ENCODE peak calls at places on chromosomes 11 and 22, in nine cellular contexts. U is A549, R is mesendoderm, X is GM23248, T is endothelial cell of umbilical vein, N is IMR-90, A is H9, V is DND-41, K is GM23338. Q is an unnamed sample.
A peak's percentile ranks its signal among the peaks of the same experiment; 100 is the strongest.

GRCh38 chr11:1140642-1141490 is 16.9 kb upstream of the MUC5AC start:
- DNase-seq in N (no peak), R (no peak), U (no peak), K (no peak), X (no peak), V (no peak), A (no peak), T (no peak), Q (no peak)

GRCh38 chr11:2793781-2794418 is 91.7 kb downstream of the CDKN1C start:
- DNase-seq in U (no peak), T (no peak), R (no peak), X (no peak), V (no peak), K (no peak), N (no peak), A (no peak), Q (no peak)

GRCh38 chr11:119863811-119864601 is 135.0 kb upstream of the NECTIN1 start:
- DNase-seq in N (no peak), T (no peak), V (no peak), X (no peak), A (peak; percentile 55), U (no peak), R (no peak), K (peak; percentile 49), Q (no peak)

GRCh38 chr11:13999704-14000103 is 37.2 kb downstream of the SPON1 start:
- DNase-seq in X (no peak), N (no peak), K (no peak), R (no peak), U (no peak), V (no peak), A (no peak), T (no peak), Q (no peak)

GRCh38 chr11:11073996-11074395 is 216.1 kb upstream of the ZBED5 start:
- DNase-seq in R (no peak), T (no peak), U (no peak), X (no peak), V (no peak), K (no peak), N (no peak), A (no peak), Q (no peak)

GRCh38 chr22:26667140-26667539 is 9.8 kb downstream of the MIAT start:
- DNase-seq in U (no peak), X (no peak), A (no peak), R (no peak), T (no peak), N (no peak), V (no peak), K (no peak), Q (no peak)

GRCh38 chr11:79018371-79018849 is 422.4 kb downstream of the TENM4 start:
- DNase-seq in V (no peak), X (peak; percentile 80), U (no peak), K (no peak), R (peak; percentile 93), A (no peak), N (peak; percentile 97), T (peak; percentile 97), Q (no peak)

GRCh38 chr22:31650391-31650790 is 11.6 kb downstream of the PISD start:
- DNase-seq in T (no peak), R (peak; percentile 56), A (no peak), N (peak; percentile 89), V (no peak), U (no peak), K (peak; percentile 23), X (peak; percentile 87), Q (no peak)

GRCh38 chr11:899724-900123 is 10.9 kb downstream of the CHID1 start:
- DNase-seq in R (no peak), A (no peak), N (no peak), U (no peak), V (no peak), K (no peak), T (no peak), X (no peak), Q (no peak)

GRCh38 chr11:115817844-115818565 is 313.8 kb upstream of the CADM1 start:
- DNase-seq in K (peak; percentile 14), N (no peak), V (no peak), U (no peak), R (no peak), A (no peak), X (no peak), T (no peak), Q (no peak)

GRCh38 chr22:31829505-31829904 is 75.7 kb downstream of the DEPDC5 start:
- DNase-seq in R (no peak), V (no peak), T (peak; percentile 73), X (peak; percentile 96), N (peak; percentile 97), A (no peak), K (no peak), U (peak; percentile 81), Q (peak; percentile 89)

GRCh38 chr11:38543951-38544350 is 1945.9 kb upstream of the RAG2 start:
- DNase-seq in N (no peak), V (no peak), R (no peak), T (no peak), A (no peak), U (no peak), X (no peak), K (no peak), Q (no peak)

GRCh38 chr22:31240011-31240410 is 27.9 kb downstream of the LIMK2 start:
- DNase-seq in N (peak; percentile 63), A (no peak), X (peak; percentile 38), R (no peak), K (no peak), V (no peak), U (no peak), T (no peak), Q (no peak)

GRCh38 chr11:124867700-124868099 is 2.5 kb downstream of the ROBO3 start:
- DNase-seq in A (peak; percentile 59), T (peak; percentile 49), N (peak; percentile 32), R (peak; percentile 62), V (no peak), X (peak; percentile 60), U (peak; percentile 40), K (peak; percentile 74), Q (peak; percentile 13)

GRCh38 chr11:11189501-11189900 is 163.5 kb downstream of the CSNK2A3 start:
- DNase-seq in A (no peak), K (no peak), N (no peak), T (no peak), X (no peak), U (no peak), V (no peak), R (no peak), Q (no peak)

GRCh38 chr11:134797411-134798089 is 385.5 kb upstream of the B3GAT1 start:
- DNase-seq in A (no peak), R (no peak), T (no peak), V (no peak), X (no peak), U (no peak), N (no peak), K (no peak), Q (no peak)

DNA sequence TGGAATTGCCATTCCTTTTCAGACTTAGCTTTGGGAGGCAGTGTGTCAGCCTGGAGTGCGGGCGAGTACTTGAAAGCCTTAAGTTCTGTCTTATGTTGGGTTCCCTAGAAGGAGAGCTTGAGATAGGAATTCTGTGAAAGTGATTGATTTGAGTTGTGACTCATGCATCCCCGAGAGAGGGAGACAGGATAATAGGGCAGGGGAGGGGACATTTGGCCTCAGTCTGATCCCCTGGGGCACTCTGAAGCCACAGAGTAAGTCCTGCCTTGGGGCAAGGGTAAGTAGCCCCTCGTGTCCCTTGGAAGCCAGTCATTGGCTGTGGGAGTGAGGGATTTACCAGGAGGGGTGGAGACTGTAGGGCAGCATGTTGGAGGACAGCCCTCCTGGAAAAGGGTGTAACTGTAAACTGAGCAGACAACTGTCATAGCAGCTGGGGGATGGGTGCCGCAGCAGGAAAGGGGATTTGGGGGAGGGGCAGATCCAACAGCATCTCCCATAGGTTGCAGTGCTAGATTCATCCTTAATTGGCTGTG is 44.0 kb downstream of the KIAA1671 start:
- DNase-seq in V (no peak), X (peak; percentile 42), K (peak; percentile 87), U (peak; percentile 63), R (peak; percentile 100), N (no peak), T (peak; percentile 48), A (peak; percentile 94), Q (peak; percentile 49)
- H3K4me2 ChIP-seq in V (no peak overlapping the region), X (peak overlapping the region; percentile 44), K (peak overlapping the region; percentile 67), U (peak overlapping the region; percentile 78), R (peak overlapping the region; percentile 8), N (no peak overlapping the region), T (peak overlapping the region; percentile 3), A (peak overlapping the region; percentile 39), Q (peak overlapping the region; percentile 78)

GRCh38 chr22:50612168-50612714 is 11.6 kb downstream of the MAPK8IP2 start:
- DNase-seq in X (no peak), U (no peak), T (no peak), K (no peak), A (no peak), V (no peak), R (no peak), N (no peak), Q (no peak)

GRCh38 chr22:50610581-50610980 is 10.0 kb downstream of the MAPK8IP2 start:
- DNase-seq in N (no peak), V (no peak), X (no peak), A (no peak), T (no peak), U (no peak), R (no peak), K (no peak), Q (no peak)

GRCh38 chr22:50612715-50613221 is 12.2 kb downstream of the MAPK8IP2 start:
- DNase-seq in V (no peak), A (peak; percentile 84), X (no peak), N (no peak), R (peak; percentile 48), K (peak; percentile 70), U (no peak), T (no peak), Q (no peak)

GRCh38 chr22:50611341-50612060 is 10.9 kb downstream of the MAPK8IP2 start:
- DNase-seq in N (no peak), X (no peak), K (no peak), U (no peak), A (no peak), V (no peak), T (no peak), R (no peak), Q (no peak)

GRCh38 chr22:50613291-50613981 is 12.8 kb downstream of the MAPK8IP2 start:
- DNase-seq in T (no peak), U (no peak), N (no peak), V (no peak), R (no peak), K (peak; percentile 72), X (no peak), A (peak; percentile 74), Q (peak; percentile 68)
- H3K4me2 ChIP-seq in T (no peak overlapping the region), U (no peak overlapping the region), N (no peak overlapping the region), V (no peak overlapping the region), R (no peak overlapping the region), K (no peak overlapping the region), X (no peak overlapping the region), A (no peak overlapping the region), Q (peak overlapping the region; percentile 62)

GRCh38 chr11:72026029-72026428 is 27.3 kb downstream of the IL18BP start:
- DNase-seq in U (no peak), N (no peak), X (peak; percentile 44), K (no peak), R (no peak), T (no peak), A (no peak), V (no peak), Q (no peak)
- H3K4me2 ChIP-seq in U (no peak overlapping the region), N (no peak overlapping the region), X (peak overlapping the region; percentile 29), K (no peak overlapping the region), R (no peak overlapping the region), T (no peak overlapping the region), A (no peak overlapping the region), V (no peak overlapping the region), Q (no peak overlapping the region)

GRCh38 chr22:38246046-38246658 is 26.7 kb downstream of the TMEM184B start:
- DNase-seq in A (no peak), R (no peak), K (no peak), T (no peak), V (no peak), U (no peak), N (no peak), X (no peak), Q (no peak)
- H3K4me2 ChIP-seq in A (no peak overlapping the region), R (no peak overlapping the region), K (no peak overlapping the region), T (no peak overlapping the region), V (no peak overlapping the region), U (no peak overlapping the region), N (no peak overlapping the region), X (no peak overlapping the region), Q (no peak overlapping the region)